ENCODE peak calls at places on chromosomes 11 and 22, in ten cellular contexts. One of them, this sample, is unnamed.

GRCh38 chr11:119373059-119373875 is 8.2 kb downstream of the USP2 start:
- DNase-seq in upper lobe of left lung: peak; percentile 13
- DNase-seq in sigmoid colon: no peak
- DNase-seq in pancreas: no peak
- DNase-seq in tibial artery: no peak
- DNase-seq in fibroblast of lung: no peak
- DNase-seq in HAP-1: no peak
- DNase-seq in adrenal gland: no peak
- DNase-seq in body of pancreas: no peak
- DNase-seq in kidney epithelial cell: no peak
- DNase-seq in this sample: no peak

GRCh38 chr11:81071641-81072040 is 1630.8 kb upstream of the TENM4 start:
- DNase-seq in upper lobe of left lung: no peak
- DNase-seq in sigmoid colon: no peak
- DNase-seq in pancreas: no peak
- DNase-seq in tibial artery: no peak
- DNase-seq in fibroblast of lung: no peak
- DNase-seq in HAP-1: no peak
- DNase-seq in adrenal gland: no peak
- DNase-seq in body of pancreas: no peak
- DNase-seq in kidney epithelial cell: no peak
- DNase-seq in this sample: no peak

GRCh38 chr11:21556936-21557335 is 635.9 kb upstream of the ANO5 start:
- DNase-seq in upper lobe of left lung: no peak
- DNase-seq in sigmoid colon: no peak
- DNase-seq in pancreas: no peak
- DNase-seq in tibial artery: no peak
- DNase-seq in fibroblast of lung: no peak
- DNase-seq in HAP-1: peak; percentile 58
- DNase-seq in adrenal gland: no peak
- DNase-seq in body of pancreas: no peak
- DNase-seq in kidney epithelial cell: no peak
- DNase-seq in this sample: no peak

GRCh38 chr11:10778217-10778970 is 27.3 kb downstream of the CTR9 start:
- DNase-seq in upper lobe of left lung: no peak
- DNase-seq in sigmoid colon: peak; percentile 82
- DNase-seq in pancreas: no peak
- DNase-seq in tibial artery: peak; percentile 73
- DNase-seq in fibroblast of lung: peak; percentile 89
- DNase-seq in HAP-1: no peak
- DNase-seq in adrenal gland: peak; percentile 71
- DNase-seq in body of pancreas: peak; percentile 55
- DNase-seq in kidney epithelial cell: no peak
- DNase-seq in this sample: no peak

GRCh38 chr22:36155702-36156101 is 4.9 kb downstream of the APOL3 start:
- DNase-seq in upper lobe of left lung: peak; percentile 74
- DNase-seq in sigmoid colon: peak; percentile 92
- DNase-seq in pancreas: no peak
- DNase-seq in tibial artery: peak; percentile 85
- DNase-seq in fibroblast of lung: peak; percentile 20
- DNase-seq in HAP-1: no peak
- DNase-seq in adrenal gland: peak; percentile 62
- DNase-seq in body of pancreas: peak; percentile 46
- DNase-seq in kidney epithelial cell: no peak
- DNase-seq in this sample: no peak

GRCh38 chr22:35376728-35377472 is 4.0 kb upstream of the HMOX1 start:
- DNase-seq in upper lobe of left lung: peak; percentile 97
- DNase-seq in sigmoid colon: peak; percentile 98
- DNase-seq in pancreas: peak; percentile 93
- DNase-seq in tibial artery: peak; percentile 98
- DNase-seq in fibroblast of lung: peak; percentile 99
- DNase-seq in HAP-1: peak; percentile 94
- DNase-seq in adrenal gland: peak; percentile 92
- DNase-seq in body of pancreas: peak; percentile 98
- DNase-seq in kidney epithelial cell: peak; percentile 95
- DNase-seq in this sample: peak; percentile 97

GRCh38 chr22:39409630-39410029 is 10.1 kb downstream of the TAB1 start:
- DNase-seq in upper lobe of left lung: no peak
- DNase-seq in sigmoid colon: no peak
- DNase-seq in pancreas: no peak
- DNase-seq in tibial artery: no peak
- DNase-seq in fibroblast of lung: no peak
- DNase-seq in HAP-1: no peak
- DNase-seq in adrenal gland: no peak
- DNase-seq in body of pancreas: no peak
- DNase-seq in kidney epithelial cell: no peak
- DNase-seq in this sample: no peak

GRCh38 chr11:17154409-17155159 is 53.2 kb downstream of the PIK3C2A start:
- DNase-seq in upper lobe of left lung: no peak
- DNase-seq in sigmoid colon: no peak
- DNase-seq in pancreas: no peak
- DNase-seq in tibial artery: no peak
- DNase-seq in fibroblast of lung: no peak
- DNase-seq in HAP-1: no peak
- DNase-seq in adrenal gland: no peak
- DNase-seq in body of pancreas: no peak
- DNase-seq in kidney epithelial cell: no peak
- DNase-seq in this sample: no peak

GRCh38 chr22:24976442-24977218 is 24.1 kb downstream of the KIAA1671 start:
- DNase-seq in upper lobe of left lung: no peak
- DNase-seq in sigmoid colon: no peak
- DNase-seq in pancreas: no peak
- DNase-seq in tibial artery: no peak
- DNase-seq in fibroblast of lung: no peak
- DNase-seq in HAP-1: peak; percentile 63
- DNase-seq in adrenal gland: no peak
- DNase-seq in body of pancreas: no peak
- DNase-seq in kidney epithelial cell: no peak
- DNase-seq in this sample: no peak
- H3K36me3 ChIP-seq in upper lobe of left lung: no peaks in the 10 kb centered on the region
- H3K36me3 ChIP-seq in sigmoid colon: no peaks in the 10 kb centered on the region
- H3K36me3 ChIP-seq in pancreas: no peaks in the 10 kb centered on the region
- H3K36me3 ChIP-seq in tibial artery: no peaks in the 10 kb centered on the region
- H3K36me3 ChIP-seq in fibroblast of lung: no peaks in the 10 kb centered on the region
- H3K36me3 ChIP-seq in HAP-1: no peaks in the 10 kb centered on the region
- H3K36me3 ChIP-seq in adrenal gland: no peaks in the 10 kb centered on the region
- H3K36me3 ChIP-seq in body of pancreas: no peaks in the 10 kb centered on the region
- H3K36me3 ChIP-seq in kidney epithelial cell: no peaks in the 10 kb centered on the region
- H3K36me3 ChIP-seq in this sample: no peaks in the 10 kb centered on the region

GRCh38 chr11:45920531-45921477 is 1.7 kb upstream of the LARGE2 start:
- DNase-seq in upper lobe of left lung: no peak
- DNase-seq in sigmoid colon: peak; percentile 42
- DNase-seq in pancreas: no peak
- DNase-seq in tibial artery: peak; percentile 33
- DNase-seq in fibroblast of lung: no peak
- DNase-seq in HAP-1: no peak
- DNase-seq in adrenal gland: no peak
- DNase-seq in body of pancreas: peak; percentile 2
- DNase-seq in kidney epithelial cell: no peak
- DNase-seq in this sample: no peak

GRCh38 chr11:45919276-45919675 is 1.6 kb upstream of the PEX16 start:
- DNase-seq in upper lobe of left lung: no peak
- DNase-seq in sigmoid colon: peak; percentile 54
- DNase-seq in pancreas: peak; percentile 21
- DNase-seq in tibial artery: no peak
- DNase-seq in fibroblast of lung: no peak
- DNase-seq in HAP-1: no peak
- DNase-seq in adrenal gland: no peak
- DNase-seq in body of pancreas: no peak
- DNase-seq in kidney epithelial cell: no peak
- DNase-seq in this sample: no peak

GRCh38 chr11:45921561-45922424 is 663 bp upstream of the LARGE2 start:
- DNase-seq in upper lobe of left lung: peak; percentile 82
- DNase-seq in sigmoid colon: peak; percentile 63
- DNase-seq in pancreas: peak; percentile 92
- DNase-seq in tibial artery: peak; percentile 65
- DNase-seq in fibroblast of lung: no peak
- DNase-seq in HAP-1: no peak
- DNase-seq in adrenal gland: peak; percentile 50
- DNase-seq in body of pancreas: peak; percentile 96
- DNase-seq in kidney epithelial cell: no peak
- DNase-seq in this sample: no peak

GRCh38 chr11:45918331-45918941 is 759 bp upstream of the PEX16 start:
- DNase-seq in upper lobe of left lung: peak; percentile 93
- DNase-seq in sigmoid colon: peak; percentile 94
- DNase-seq in pancreas: peak; percentile 82
- DNase-seq in tibial artery: peak; percentile 91
- DNase-seq in fibroblast of lung: peak; percentile 63
- DNase-seq in HAP-1: peak; percentile 93
- DNase-seq in adrenal gland: peak; percentile 90
- DNase-seq in body of pancreas: peak; percentile 88
- DNase-seq in kidney epithelial cell: peak; percentile 37
- DNase-seq in this sample: peak; percentile 81

DNA sequence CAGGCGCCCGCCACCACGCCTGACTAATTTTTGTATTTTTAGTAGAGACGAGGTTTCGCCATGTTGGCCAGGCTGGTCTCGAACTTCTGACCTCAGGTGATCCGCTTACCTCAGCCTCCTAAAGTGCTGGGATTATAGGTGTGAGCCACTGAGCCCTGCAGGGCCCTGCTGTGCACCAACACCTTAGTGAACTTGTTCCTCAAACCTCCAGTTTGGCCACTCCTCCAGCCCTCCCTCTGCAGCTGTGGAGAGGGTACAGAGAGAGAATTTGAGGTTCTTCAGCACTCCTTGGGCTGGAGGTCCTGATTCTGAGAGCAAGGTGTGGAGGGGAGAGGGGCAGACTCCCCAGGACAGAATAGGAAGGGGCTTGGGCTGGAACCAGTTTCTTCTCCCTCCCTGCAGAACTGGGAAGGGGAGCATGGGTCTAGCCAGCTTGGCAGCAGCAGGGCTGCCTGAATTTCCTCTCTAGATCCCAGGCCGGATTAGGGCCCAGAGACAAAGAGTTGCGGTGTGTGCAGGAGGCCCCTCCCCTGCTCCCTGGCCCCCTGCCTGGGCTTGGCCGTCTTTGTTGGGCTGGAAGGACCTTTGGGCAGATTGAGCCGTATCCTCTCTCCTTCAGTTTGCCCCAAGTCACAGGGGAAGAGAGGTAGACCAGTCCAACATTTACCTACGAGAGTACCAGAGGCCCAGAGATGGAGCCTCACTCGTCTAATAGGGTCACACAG is 2.3 kb upstream of the PEX16 start:
- DNase-seq in upper lobe of left lung: no peak
- DNase-seq in sigmoid colon: peak; percentile 58
- DNase-seq in pancreas: peak; percentile 13
- DNase-seq in tibial artery: no peak
- DNase-seq in fibroblast of lung: no peak
- DNase-seq in HAP-1: peak; percentile 41
- DNase-seq in adrenal gland: no peak
- DNase-seq in body of pancreas: peak; percentile 1
- DNase-seq in kidney epithelial cell: no peak
- DNase-seq in this sample: no peak
- H3K36me3 ChIP-seq in upper lobe of left lung: peaks cover 11% of the 10 kb centered on the region
- H3K36me3 ChIP-seq in sigmoid colon: peaks cover 11% of the 10 kb centered on the region
- H3K36me3 ChIP-seq in pancreas: no peaks in the 10 kb centered on the region
- H3K36me3 ChIP-seq in tibial artery: no peaks in the 10 kb centered on the region
- H3K36me3 ChIP-seq in fibroblast of lung: peaks cover 2% of the 10 kb centered on the region
- H3K36me3 ChIP-seq in HAP-1: peaks cover 2% of the 10 kb centered on the region
- H3K36me3 ChIP-seq in adrenal gland: no peaks in the 10 kb centered on the region
- H3K36me3 ChIP-seq in body of pancreas: no peaks in the 10 kb centered on the region
- H3K36me3 ChIP-seq in kidney epithelial cell: no peaks in the 10 kb centered on the region
- H3K36me3 ChIP-seq in this sample: peaks cover 22% of the 10 kb centered on the region

GRCh38 chr22:37317698-37318210 is 35.4 kb downstream of the CYTH4 start:
- DNase-seq in upper lobe of left lung: no peak
- DNase-seq in sigmoid colon: no peak
- DNase-seq in pancreas: no peak
- DNase-seq in tibial artery: no peak
- DNase-seq in fibroblast of lung: no peak
- DNase-seq in HAP-1: no peak
- DNase-seq in adrenal gland: no peak
- DNase-seq in body of pancreas: no peak
- DNase-seq in kidney epithelial cell: no peak
- DNase-seq in this sample: no peak

GRCh38 chr22:37316875-37317371 is 34.6 kb downstream of the CYTH4 start:
- DNase-seq in upper lobe of left lung: peak; percentile 86
- DNase-seq in sigmoid colon: peak; percentile 86
- DNase-seq in pancreas: peak; percentile 83
- DNase-seq in tibial artery: peak; percentile 75
- DNase-seq in fibroblast of lung: peak; percentile 88
- DNase-seq in HAP-1: peak; percentile 84
- DNase-seq in adrenal gland: peak; percentile 83
- DNase-seq in body of pancreas: peak; percentile 86
- DNase-seq in kidney epithelial cell: peak; percentile 70
- DNase-seq in this sample: peak; percentile 82

GRCh38 chr22:37319469-37319868 is 37.2 kb downstream of the CYTH4 start:
- DNase-seq in upper lobe of left lung: no peak
- DNase-seq in sigmoid colon: no peak
- DNase-seq in pancreas: no peak
- DNase-seq in tibial artery: no peak
- DNase-seq in fibroblast of lung: no peak
- DNase-seq in HAP-1: no peak
- DNase-seq in adrenal gland: no peak
- DNase-seq in body of pancreas: no peak
- DNase-seq in kidney epithelial cell: no peak
- DNase-seq in this sample: no peak

GRCh38 chr22:37316405-37316804 is 34.1 kb downstream of the CYTH4 start:
- DNase-seq in upper lobe of left lung: no peak
- DNase-seq in sigmoid colon: no peak
- DNase-seq in pancreas: no peak
- DNase-seq in tibial artery: no peak
- DNase-seq in fibroblast of lung: no peak
- DNase-seq in HAP-1: no peak
- DNase-seq in adrenal gland: no peak
- DNase-seq in body of pancreas: no peak
- DNase-seq in kidney epithelial cell: no peak
- DNase-seq in this sample: no peak

DNA sequence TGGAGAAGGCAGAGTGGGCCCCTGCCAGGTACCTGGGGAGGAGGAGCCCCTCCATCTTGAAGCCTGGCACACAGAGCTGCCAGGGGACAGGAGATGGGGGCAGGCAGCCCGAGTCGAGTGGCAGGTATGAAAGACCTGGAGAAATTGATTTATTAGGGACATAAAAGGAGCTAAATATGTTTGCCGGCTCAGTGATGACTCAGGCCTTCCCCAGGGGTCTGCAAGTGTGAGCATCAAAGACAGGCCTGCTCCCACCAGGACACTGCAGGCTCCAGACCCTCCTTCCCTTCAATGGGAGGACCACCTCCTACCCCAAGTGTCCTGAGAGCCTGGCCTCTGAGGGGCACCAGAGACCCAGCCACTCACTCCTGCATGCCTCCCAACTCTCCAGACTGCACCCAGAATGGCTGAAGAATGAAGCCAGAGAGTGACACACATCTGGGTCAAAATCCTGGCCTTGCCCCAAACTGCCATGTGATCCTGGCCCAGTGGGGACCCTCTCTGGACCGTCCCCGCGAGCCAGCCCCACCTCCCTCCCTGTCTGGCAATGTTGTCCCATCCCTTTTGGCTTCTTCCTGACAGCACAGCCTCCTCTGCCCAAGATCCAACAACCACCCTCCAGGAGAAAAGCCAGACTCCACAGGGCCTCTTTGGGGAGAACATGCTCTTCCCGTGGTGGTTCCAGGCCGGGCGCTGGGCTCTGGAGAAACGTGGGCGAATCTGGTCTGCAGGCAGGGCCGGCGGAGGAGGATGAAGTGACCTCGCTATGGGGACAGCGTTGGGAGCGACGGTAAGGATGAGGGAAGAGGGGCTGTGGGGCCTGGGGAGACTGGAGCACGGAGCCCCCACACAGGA is 36.2 kb downstream of the CYTH4 start:
- DNase-seq in upper lobe of left lung: no peak
- DNase-seq in sigmoid colon: no peak
- DNase-seq in pancreas: no peak
- DNase-seq in tibial artery: no peak
- DNase-seq in fibroblast of lung: no peak
- DNase-seq in HAP-1: no peak
- DNase-seq in adrenal gland: no peak
- DNase-seq in body of pancreas: no peak
- DNase-seq in kidney epithelial cell: no peak
- DNase-seq in this sample: no peak
- H3K36me3 ChIP-seq in upper lobe of left lung: no peaks in the 10 kb centered on the region
- H3K36me3 ChIP-seq in sigmoid colon: no peaks in the 10 kb centered on the region
- H3K36me3 ChIP-seq in pancreas: no peaks in the 10 kb centered on the region
- H3K36me3 ChIP-seq in tibial artery: no peaks in the 10 kb centered on the region
- H3K36me3 ChIP-seq in fibroblast of lung: no peaks in the 10 kb centered on the region
- H3K36me3 ChIP-seq in HAP-1: no peaks in the 10 kb centered on the region
- H3K36me3 ChIP-seq in adrenal gland: no peaks in the 10 kb centered on the region
- H3K36me3 ChIP-seq in body of pancreas: no peaks in the 10 kb centered on the region
- H3K36me3 ChIP-seq in kidney epithelial cell: no peaks in the 10 kb centered on the region
- H3K36me3 ChIP-seq in this sample: no peaks in the 10 kb centered on the region

GRCh38 chr22:37923927-37924326 is 17.8 kb downstream of the MICALL1 start:
- DNase-seq in upper lobe of left lung: no peak
- DNase-seq in sigmoid colon: no peak
- DNase-seq in pancreas: no peak
- DNase-seq in tibial artery: no peak
- DNase-seq in fibroblast of lung: no peak
- DNase-seq in HAP-1: no peak
- DNase-seq in adrenal gland: no peak
- DNase-seq in body of pancreas: peak; percentile 41
- DNase-seq in kidney epithelial cell: no peak
- DNase-seq in this sample: no peak

GRCh38 chr22:37926358-37926757 is 20.3 kb downstream of the MICALL1 start:
- DNase-seq in upper lobe of left lung: no peak
- DNase-seq in sigmoid colon: no peak
- DNase-seq in pancreas: peak; percentile 37
- DNase-seq in tibial artery: no peak
- DNase-seq in fibroblast of lung: no peak
- DNase-seq in HAP-1: no peak
- DNase-seq in adrenal gland: no peak
- DNase-seq in body of pancreas: peak; percentile 51
- DNase-seq in kidney epithelial cell: no peak
- DNase-seq in this sample: no peak

GRCh38 chr22:37925767-37926166 is 19.7 kb downstream of the MICALL1 start:
- DNase-seq in upper lobe of left lung: no peak
- DNase-seq in sigmoid colon: no peak
- DNase-seq in pancreas: no peak
- DNase-seq in tibial artery: no peak
- DNase-seq in fibroblast of lung: no peak
- DNase-seq in HAP-1: no peak
- DNase-seq in adrenal gland: no peak
- DNase-seq in body of pancreas: no peak
- DNase-seq in kidney epithelial cell: no peak
- DNase-seq in this sample: no peak

GRCh38 chr22:37924386-37925065 is 18.4 kb downstream of the MICALL1 start:
- DNase-seq in upper lobe of left lung: no peak
- DNase-seq in sigmoid colon: no peak
- DNase-seq in pancreas: no peak
- DNase-seq in tibial artery: no peak
- DNase-seq in fibroblast of lung: no peak
- DNase-seq in HAP-1: no peak
- DNase-seq in adrenal gland: no peak
- DNase-seq in body of pancreas: peak; percentile 56
- DNase-seq in kidney epithelial cell: no peak
- DNase-seq in this sample: no peak

GRCh38 chr22:37925311-37925710 is 19.2 kb downstream of the MICALL1 start:
- DNase-seq in upper lobe of left lung: no peak
- DNase-seq in sigmoid colon: no peak
- DNase-seq in pancreas: no peak
- DNase-seq in tibial artery: no peak
- DNase-seq in fibroblast of lung: no peak
- DNase-seq in HAP-1: no peak
- DNase-seq in adrenal gland: no peak
- DNase-seq in body of pancreas: no peak
- DNase-seq in kidney epithelial cell: no peak
- DNase-seq in this sample: no peak
- H3K36me3 ChIP-seq in upper lobe of left lung: peaks cover 90% of the 10 kb centered on the region
- H3K36me3 ChIP-seq in sigmoid colon: peaks cover 99% of the 10 kb centered on the region
- H3K36me3 ChIP-seq in pancreas: peaks cover 25% of the 10 kb centered on the region
- H3K36me3 ChIP-seq in tibial artery: peaks cover 45% of the 10 kb centered on the region
- H3K36me3 ChIP-seq in fibroblast of lung: peaks cover 30% of the 10 kb centered on the region
- H3K36me3 ChIP-seq in HAP-1: peaks cover 14% of the 10 kb centered on the region
- H3K36me3 ChIP-seq in adrenal gland: no peaks in the 10 kb centered on the region
- H3K36me3 ChIP-seq in body of pancreas: no peaks in the 10 kb centered on the region
- H3K36me3 ChIP-seq in kidney epithelial cell: peaks cover 6% of the 10 kb centered on the region
- H3K36me3 ChIP-seq in this sample: peaks cover 93% of the 10 kb centered on the region

This sample was measured in SJSA1.